ENCODE peak calls at places on chromosomes 3 and 15, in seven cellular contexts. N, Y, R, T, S, Z and P are unnamed samples.

GRCh38 chr3:11290743-11291680 is 18.8 kb downstream of the ATG7 start:
- DNase-seq in N (no peak), Y (peak; percentile 61), R (no peak), T (no peak), S (no peak), Z (peak; percentile 80), P (no peak)

GRCh38 chr15:77530576-77530975 is 102.1 kb downstream of the LINGO1 start:
- DNase-seq in N (no peak), Y (no peak), R (no peak), T (no peak), S (peak; percentile 11), Z (no peak), P (no peak)

GRCh38 chr15:95812491-95812890 is 518.0 kb upstream of the NR2F2 start:
- DNase-seq in N (no peak), Y (no peak), R (no peak), T (no peak), S (no peak), Z (peak; percentile 27), P (no peak)

GRCh38 chr3:128238100-128238459 is 84.8 kb downstream of the EEFSEC start:
- DNase-seq in N (no peak), Y (no peak), R (no peak), T (no peak), S (no peak), Z (no peak), P (no peak)

GRCh38 chr15:82851981-82852511 is 42.6 kb downstream of the WHAMM start:
- DNase-seq in N (no peak), Y (no peak), R (no peak), T (peak; percentile 12), S (no peak), Z (peak; percentile 51), P (no peak)

GRCh38 chr3:43161684-43162512 is 56.0 kb upstream of the POMGNT2 start:
- DNase-seq in N (no peak), Y (peak; percentile 42), R (no peak), T (no peak), S (no peak), Z (peak; percentile 70), P (peak; percentile 25)

GRCh38 chr3:28745904-28746617 is 397.4 kb upstream of the AZI2 start:
- DNase-seq in N (no peak), Y (no peak), R (no peak), T (no peak), S (no peak), Z (peak; percentile 20), P (peak; percentile 8)

GRCh38 chr3:131901686-131902085 is 133.1 kb downstream of the CPNE4 start:
- DNase-seq in N (no peak), Y (no peak), R (no peak), T (no peak), S (no peak), Z (peak; percentile 55), P (no peak)

GRCh38 chr3:112005091-112005672 is 6.5 kb downstream of the TAGLN3 start:
- DNase-seq in N (no peak), Y (no peak), R (no peak), T (no peak), S (no peak), Z (peak; percentile 58), P (no peak)

GRCh38 chr3:142613491-142613890 is 17.3 kb downstream of the PLS1 start:
- DNase-seq in N (peak; percentile 33), Y (no peak), R (no peak), T (no peak), S (no peak), Z (no peak), P (no peak)

GRCh38 chr3:10194328-10195071 is 29.8 kb downstream of the IRAK2 start:
- DNase-seq in N (no peak), Y (peak; percentile 73), R (no peak), T (no peak), S (peak; percentile 61), Z (peak; percentile 41), P (no peak)

GRCh38 chr15:31391687-31392671 is 65.3 kb downstream of the KLF13 start:
- DNase-seq in N (peak; percentile 78), Y (peak; percentile 82), R (peak; percentile 70), T (peak; percentile 88), S (peak; percentile 81), Z (peak; percentile 84), P (peak; percentile 60)

GRCh38 chr15:77607111-77607893 is 25.4 kb downstream of the LINGO1 start:
- DNase-seq in N (no peak), Y (no peak), R (no peak), T (no peak), S (peak; percentile 68), Z (peak; percentile 79), P (no peak)

GRCh38 chr3:184677344-184678316 is 34.2 kb downstream of the MAGEF1 start:
- DNase-seq in N (no peak), Y (no peak), R (no peak), T (no peak), S (no peak), Z (no peak), P (no peak)

GRCh38 chr3:114718897-114719208 is 425.0 kb downstream of the TIGIT start:
- DNase-seq in N (no peak), Y (no peak), R (no peak), T (no peak), S (no peak), Z (no peak), P (no peak)

GRCh38 chr3:114716916-114717315 is 423.1 kb downstream of the TIGIT start:
- DNase-seq in N (no peak), Y (no peak), R (no peak), T (no peak), S (no peak), Z (no peak), P (no peak)

GRCh38 chr3:114714957-114715356 is 421.1 kb downstream of the TIGIT start:
- DNase-seq in N (no peak), Y (no peak), R (no peak), T (no peak), S (no peak), Z (no peak), P (no peak)

GRCh38 chr3:114721209-114721608 is 425.9 kb downstream of the ZBTB20 start:
- DNase-seq in N (no peak), Y (no peak), R (no peak), T (no peak), S (no peak), Z (no peak), P (no peak)

DNA sequence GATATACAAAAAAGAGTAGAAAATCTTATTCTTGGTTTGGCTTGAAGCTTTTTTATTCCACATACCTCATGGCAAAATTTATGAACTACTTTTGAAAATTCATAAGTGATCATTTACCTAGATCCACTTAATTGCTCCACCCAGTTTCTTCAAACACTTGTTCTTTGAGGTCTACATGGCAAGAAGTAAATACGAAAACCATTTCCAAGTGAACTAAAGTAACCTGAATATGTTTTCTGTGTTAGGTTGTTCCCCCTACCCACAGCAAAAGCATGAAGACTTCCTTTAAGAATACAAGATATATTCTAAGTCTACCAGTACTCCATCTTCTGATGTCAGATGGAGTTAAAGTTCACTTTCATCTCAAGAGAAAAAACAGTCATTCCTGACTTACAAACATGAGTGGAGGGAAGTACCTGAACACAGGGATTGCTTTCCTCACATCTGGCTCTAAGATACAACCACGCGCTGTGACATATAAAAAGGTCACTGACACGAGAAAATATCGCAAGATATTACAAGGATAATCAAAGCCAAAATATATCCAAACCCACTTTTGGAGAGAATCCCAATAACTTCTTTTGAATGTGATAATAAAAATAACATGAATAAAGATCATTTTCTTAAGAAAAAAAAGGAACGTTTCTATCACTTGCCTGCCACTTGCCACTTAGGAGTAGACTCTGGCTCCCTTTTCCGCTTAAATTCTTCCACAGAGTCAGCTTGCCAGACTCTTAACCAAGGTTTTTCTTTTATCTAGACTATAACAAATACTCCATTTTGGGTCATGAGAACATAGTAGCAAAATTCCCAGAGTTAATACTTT is 424.5 kb downstream of the TIGIT start:
- DNase-seq in N (no peak), Y (no peak), R (no peak), T (no peak), S (no peak), Z (no peak), P (no peak)
- H3K4me1 ChIP-seq in N (peaks cover 77% of the 10 kb centered on the region), Y (peaks cover 19% of the 10 kb centered on the region), R (no peaks in the 10 kb centered on the region), T (peaks cover 69% of the 10 kb centered on the region), S (peaks cover 27% of the 10 kb centered on the region), Z (no peaks in the 10 kb centered on the region), P (peaks cover 12% of the 10 kb centered on the region)

GRCh38 chr3:127192576-127193232 is at the start of gene PRR23E:
- DNase-seq in N (no peak), Y (no peak), R (no peak), T (no peak), S (no peak), Z (no peak), P (no peak)
- H3K4me3 ChIP-seq in N (no peak within 1 kb of the TSS), Y (no peak within 1 kb of the TSS), R (no peak within 1 kb of the TSS), T (no peak within 1 kb of the TSS), S (no peak within 1 kb of the TSS), Z (no peak within 1 kb of the TSS), P (no peak within 1 kb of the TSS)

GRCh38 chr3:152386208-152386607 is 117.5 kb downstream of the MBNL1 start:
- DNase-seq in N (no peak), Y (no peak), R (no peak), T (no peak), S (no peak), Z (no peak), P (no peak)
- H3K4me1 ChIP-seq in N (peaks cover 83% of the 10 kb centered on the region), Y (peaks cover 77% of the 10 kb centered on the region), R (peaks cover 88% of the 10 kb centered on the region), T (peaks cover 59% of the 10 kb centered on the region), S (peaks cover 89% of the 10 kb centered on the region), Z (peaks cover 72% of the 10 kb centered on the region), P (peaks cover 50% of the 10 kb centered on the region)

DNA sequence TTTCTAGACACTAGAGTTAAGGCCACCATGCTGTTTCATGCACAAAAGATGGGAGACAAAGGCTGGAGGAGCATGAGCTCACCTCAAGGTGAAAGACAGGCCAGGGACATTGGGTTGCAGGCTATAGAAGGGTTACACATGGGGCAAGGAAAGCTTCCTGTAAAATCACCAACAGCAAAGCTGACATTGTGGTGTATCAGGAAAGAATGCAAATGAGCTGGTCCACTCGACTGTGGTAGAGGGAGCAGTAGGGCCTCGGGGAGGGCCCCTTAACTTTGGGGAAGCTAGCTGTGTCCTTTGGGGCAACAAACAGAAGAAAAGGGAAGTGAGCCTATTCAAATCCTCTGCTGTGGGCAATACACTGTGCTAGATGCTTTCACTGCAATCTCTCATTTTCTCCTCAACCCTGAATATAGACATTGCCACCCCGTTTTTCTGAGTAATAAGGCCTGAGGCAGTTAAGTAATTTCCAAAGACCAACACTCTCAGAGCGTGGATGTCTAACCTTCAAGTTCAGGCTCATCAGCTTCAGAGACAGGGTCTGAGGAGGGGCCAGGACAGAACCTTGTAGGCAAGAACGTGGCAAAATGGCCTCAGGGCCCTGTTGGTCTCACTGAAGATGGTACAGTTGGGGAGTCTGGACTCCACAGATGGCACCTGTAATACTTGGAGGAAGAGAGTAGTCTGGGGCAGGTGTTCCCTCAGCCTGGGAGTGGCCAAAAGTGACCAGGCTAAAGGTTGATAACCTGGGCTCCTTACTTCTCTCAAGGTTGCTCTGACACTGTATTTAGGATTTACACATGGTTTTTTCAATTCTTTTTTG is 24.1 kb downstream of the CX3CR1 start:
- DNase-seq in N (no peak), Y (no peak), R (no peak), T (no peak), S (peak; percentile 42), Z (no peak), P (no peak)
- H3K4me3 ChIP-seq in N (no peak overlapping the region), Y (no peak overlapping the region), R (no peak overlapping the region), T (no peak overlapping the region), S (no peak overlapping the region), Z (no peak overlapping the region), P (no peak overlapping the region)